ENCODE peak calls at places on chromosomes 11 and 22, in four cellular contexts. One of them, this sample, is unnamed.
A peak's percentile ranks its signal among the peaks of the same experiment; 100 is the strongest.

GRCh38 chr11:111417766-111418435 is 38.8 kb upstream of the POU2AF1 start:
- DNase-seq in gastrocnemius medialis: peak; percentile 72
- DNase-seq in HCT116: no peak
- DNase-seq in heart right ventricle: peak; percentile 26
- DNase-seq in this sample: no peak

GRCh38 chr22:31586137-31586920 is 75.7 kb downstream of the PISD start:
- DNase-seq in heart right ventricle: no peak
- DNase-seq in gastrocnemius medialis: peak; percentile 16
- DNase-seq in HCT116: no peak
- DNase-seq in this sample: peak; percentile 91

GRCh38 chr22:31038686-31039085 is 42.4 kb upstream of the SMTN start:
- DNase-seq in heart right ventricle: no peak
- DNase-seq in gastrocnemius medialis: no peak
- DNase-seq in HCT116: no peak
- DNase-seq in this sample: no peak

GRCh38 chr11:134481135-134481534 is 69.1 kb upstream of the B3GAT1 start:
- DNase-seq in heart right ventricle: no peak
- DNase-seq in gastrocnemius medialis: no peak
- DNase-seq in HCT116: no peak
- DNase-seq in this sample: no peak

GRCh38 chr11:1153951-1154487 is 3.7 kb upstream of the MUC5AC start:
- DNase-seq in gastrocnemius medialis: peak; percentile 27
- DNase-seq in HCT116: peak; percentile 63
- DNase-seq in heart right ventricle: peak; percentile 26
- DNase-seq in this sample: no peak

GRCh38 chr11:12089473-12089872 is 20.9 kb upstream of the MICAL2 start:
- DNase-seq in heart right ventricle: no peak
- DNase-seq in HCT116: no peak
- DNase-seq in gastrocnemius medialis: no peak
- DNase-seq in this sample: no peak

GRCh38 chr11:10930961-10931760 is 73.3 kb upstream of the ZBED5 start:
- DNase-seq in heart right ventricle: peak; percentile 79
- DNase-seq in HCT116: no peak
- DNase-seq in gastrocnemius medialis: peak; percentile 62
- DNase-seq in this sample: peak; percentile 86

GRCh38 chr22:19816372-19817119 is 38.1 kb downstream of the GNB1L start:
- DNase-seq in HCT116: no peak
- DNase-seq in heart right ventricle: no peak
- DNase-seq in gastrocnemius medialis: no peak
- DNase-seq in this sample: no peak

GRCh38 chr11:17496406-17496805 is 19.8 kb upstream of the ABCC8 start:
- DNase-seq in heart right ventricle: no peak
- DNase-seq in HCT116: no peak
- DNase-seq in gastrocnemius medialis: no peak
- DNase-seq in this sample: peak; percentile 75

GRCh38 chr11:113419426-113420003 is 31.9 kb downstream of the ANKK1 start:
- DNase-seq in heart right ventricle: no peak
- DNase-seq in gastrocnemius medialis: no peak
- DNase-seq in HCT116: no peak
- DNase-seq in this sample: no peak

GRCh38 chr22:17158568-17159503 is at the start of gene HDHD5:
- DNase-seq in heart right ventricle: peak; percentile 92
- DNase-seq in HCT116: peak; percentile 67
- DNase-seq in gastrocnemius medialis: peak; percentile 88
- DNase-seq in this sample: peak; percentile 93

GRCh38 chr22:17159504-17159951 is 451 bp upstream of the HDHD5 start:
- DNase-seq in HCT116: peak; percentile 54
- DNase-seq in gastrocnemius medialis: peak; percentile 44
- DNase-seq in heart right ventricle: peak; percentile 44
- DNase-seq in this sample: no peak

GRCh38 chr22:17155941-17156340 is 3.1 kb downstream of the HDHD5 start:
- DNase-seq in heart right ventricle: no peak
- DNase-seq in HCT116: no peak
- DNase-seq in gastrocnemius medialis: no peak
- DNase-seq in this sample: no peak

GRCh38 chr22:17158176-17158567 is 905 bp downstream of the HDHD5 start:
- DNase-seq in gastrocnemius medialis: no peak
- DNase-seq in HCT116: no peak
- DNase-seq in heart right ventricle: no peak
- DNase-seq in this sample: no peak

GRCh38 chr22:17157714-17158113 is 1.4 kb downstream of the HDHD5 start:
- DNase-seq in HCT116: no peak
- DNase-seq in gastrocnemius medialis: no peak
- DNase-seq in heart right ventricle: no peak
- DNase-seq in this sample: no peak
- H3K27ac ChIP-seq in HCT116: peak overlapping the region; percentile 94
- H3K27ac ChIP-seq in gastrocnemius medialis: peak overlapping the region; percentile 94
- H3K27ac ChIP-seq in heart right ventricle: peak overlapping the region; percentile 97
- H3K27ac ChIP-seq in this sample: no peak overlapping the region

GRCh38 chr11:92018332-92018731 is 206.3 kb upstream of the FAT3 start:
- DNase-seq in gastrocnemius medialis: no peak
- DNase-seq in heart right ventricle: no peak
- DNase-seq in HCT116: no peak
- DNase-seq in this sample: no peak
- H3K9me3 ChIP-seq in gastrocnemius medialis: no peaks in the 10 kb centered on the region
- H3K9me3 ChIP-seq in heart right ventricle: peaks cover 30% of the 10 kb centered on the region
- H3K9me3 ChIP-seq in HCT116: no peaks in the 10 kb centered on the region
- H3K9me3 ChIP-seq in this sample: no peaks in the 10 kb centered on the region

GRCh38 chr11:95134491-95134890 is 44.8 kb downstream of the ENDOD1 start:
- DNase-seq in heart right ventricle: no peak
- DNase-seq in gastrocnemius medialis: no peak
- DNase-seq in HCT116: no peak
- DNase-seq in this sample: no peak

GRCh38 chr11:95137299-95137698 is 47.7 kb downstream of the ENDOD1 start:
- DNase-seq in gastrocnemius medialis: no peak
- DNase-seq in heart right ventricle: no peak
- DNase-seq in HCT116: no peak
- DNase-seq in this sample: no peak

GRCh38 chr11:95135880-95136279 is 46.2 kb downstream of the ENDOD1 start:
- DNase-seq in heart right ventricle: no peak
- DNase-seq in gastrocnemius medialis: no peak
- DNase-seq in HCT116: no peak
- DNase-seq in this sample: no peak

GRCh38 chr11:95135155-95135554 is 45.5 kb downstream of the ENDOD1 start:
- DNase-seq in gastrocnemius medialis: no peak
- DNase-seq in HCT116: no peak
- DNase-seq in heart right ventricle: no peak
- DNase-seq in this sample: no peak

GRCh38 chr11:95132956-95133355 is 43.3 kb downstream of the ENDOD1 start:
- DNase-seq in HCT116: no peak
- DNase-seq in heart right ventricle: no peak
- DNase-seq in gastrocnemius medialis: no peak
- DNase-seq in this sample: peak; percentile 27
- H3K27ac ChIP-seq in HCT116: no peak overlapping the region
- H3K27ac ChIP-seq in heart right ventricle: no peak overlapping the region
- H3K27ac ChIP-seq in gastrocnemius medialis: no peak overlapping the region
- H3K27ac ChIP-seq in this sample: no peak overlapping the region

DNA sequence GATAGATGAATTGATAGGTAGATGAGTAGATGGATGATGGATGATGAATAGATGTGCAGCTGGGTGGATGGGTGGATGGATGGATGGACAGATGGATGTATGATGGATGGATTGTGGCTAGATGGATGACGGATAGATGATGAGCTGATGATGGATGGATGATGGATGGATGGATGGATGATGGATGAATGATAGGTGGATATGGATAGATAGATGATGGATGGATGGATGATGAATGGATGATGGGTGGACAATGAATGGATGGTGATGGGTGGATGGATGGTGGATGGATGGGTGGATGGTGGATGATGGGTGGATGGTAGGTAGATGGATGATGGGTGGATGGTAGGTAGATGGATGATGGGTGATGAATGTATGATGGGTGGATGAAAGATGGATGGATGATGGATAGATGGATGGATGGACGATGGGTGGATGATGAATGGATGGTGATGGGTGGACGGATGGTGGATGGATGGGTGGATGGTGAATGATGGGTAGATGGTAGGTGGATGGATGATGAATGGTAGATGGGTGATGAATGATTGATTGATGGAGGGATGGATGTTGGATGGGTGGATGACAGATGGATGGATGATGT is 1261.7 kb downstream of the BRD1 start:
- DNase-seq in heart right ventricle: no peak
- DNase-seq in gastrocnemius medialis: no peak
- DNase-seq in HCT116: no peak
- DNase-seq in this sample: no peak
- H3K9me3 ChIP-seq in heart right ventricle: peaks cover 7% of the 10 kb centered on the region
- H3K9me3 ChIP-seq in gastrocnemius medialis: peaks cover 4% of the 10 kb centered on the region
- H3K9me3 ChIP-seq in HCT116: no peaks in the 10 kb centered on the region
- H3K9me3 ChIP-seq in this sample: no peaks in the 10 kb centered on the region

DNA sequence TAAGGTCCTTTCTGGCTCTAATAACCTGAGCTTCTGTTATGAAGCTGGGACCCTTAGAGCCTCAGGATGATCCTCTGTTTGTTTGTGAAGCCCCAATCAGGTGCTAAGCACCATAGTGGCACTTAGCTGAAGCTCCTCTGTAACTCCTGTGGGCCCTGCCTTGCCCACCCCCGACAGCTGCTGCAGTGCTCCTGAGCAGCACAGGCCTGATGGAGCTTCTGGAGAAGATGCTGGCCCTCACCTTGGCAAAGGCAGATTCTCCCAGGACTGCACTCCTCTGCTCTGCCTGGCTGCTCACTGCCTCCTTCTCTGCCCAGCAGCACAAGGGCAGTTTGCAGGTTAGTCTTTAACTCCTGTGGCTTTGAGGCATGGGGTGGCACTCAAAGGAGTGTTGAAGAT is 19.0 kb upstream of the CCDC134 start:
- DNase-seq in heart right ventricle: no peak
- DNase-seq in HCT116: no peak
- DNase-seq in gastrocnemius medialis: no peak
- DNase-seq in this sample: no peak
- H3K27ac ChIP-seq in heart right ventricle: no peak overlapping the region
- H3K27ac ChIP-seq in HCT116: no peak overlapping the region
- H3K27ac ChIP-seq in gastrocnemius medialis: no peak overlapping the region
- H3K27ac ChIP-seq in this sample: no peak overlapping the region

GRCh38 chr22:48841881-48842582 is 985.6 kb downstream of the BRD1 start:
- DNase-seq in gastrocnemius medialis: no peak
- DNase-seq in HCT116: no peak
- DNase-seq in heart right ventricle: no peak
- DNase-seq in this sample: no peak

GRCh38 chr22:48838846-48839730 is 988.6 kb downstream of the BRD1 start:
- DNase-seq in HCT116: no peak
- DNase-seq in heart right ventricle: no peak
- DNase-seq in gastrocnemius medialis: no peak
- DNase-seq in this sample: no peak

GRCh38 chr22:48838376-48838775 is 989.3 kb downstream of the BRD1 start:
- DNase-seq in heart right ventricle: no peak
- DNase-seq in gastrocnemius medialis: no peak
- DNase-seq in HCT116: no peak
- DNase-seq in this sample: no peak

GRCh38 chr22:48842583-48842945 is 985.1 kb downstream of the BRD1 start:
- DNase-seq in HCT116: no peak
- DNase-seq in heart right ventricle: no peak
- DNase-seq in gastrocnemius medialis: no peak
- DNase-seq in this sample: no peak

DNA sequence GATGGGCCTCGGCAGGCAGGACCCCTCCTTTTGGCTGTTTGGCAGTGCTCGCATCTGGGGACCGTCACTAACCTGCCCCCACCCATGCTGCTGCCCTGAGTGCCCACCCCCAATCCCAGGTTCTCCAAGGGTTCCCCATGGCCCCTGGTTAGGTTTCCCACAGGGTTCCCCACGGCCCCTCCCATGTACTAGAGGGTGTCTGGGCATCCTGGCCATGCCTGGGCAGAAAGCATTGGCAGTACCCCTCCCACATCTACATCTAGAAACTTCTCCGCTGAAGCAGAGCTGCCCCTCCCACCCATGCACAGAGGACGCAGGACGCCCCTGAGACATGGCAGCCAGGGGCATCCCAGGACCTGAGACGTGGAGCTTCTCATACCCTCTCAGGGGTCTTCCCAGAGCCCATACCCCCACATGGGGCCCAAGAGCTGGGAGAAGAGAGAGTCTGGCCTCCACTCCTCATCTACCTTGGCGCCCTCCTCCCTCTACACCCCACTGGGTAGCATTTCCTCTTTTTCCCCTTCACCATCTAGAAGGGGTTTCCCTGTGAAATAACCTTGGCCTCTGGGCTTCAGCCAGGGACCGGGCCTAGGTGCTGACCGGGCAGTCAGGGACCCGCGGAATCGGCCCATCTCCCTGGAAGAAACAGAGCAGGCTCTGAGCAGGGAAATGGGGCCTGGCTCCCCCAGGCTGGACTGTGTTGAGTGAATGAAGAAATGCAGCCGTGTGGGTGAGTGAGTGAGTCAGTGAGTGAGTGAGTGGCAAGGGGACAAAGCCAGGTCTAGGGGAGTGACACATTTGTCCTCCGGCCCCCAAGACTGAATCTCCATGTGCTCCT is 987.3 kb downstream of the BRD1 start:
- DNase-seq in heart right ventricle: no peak
- DNase-seq in HCT116: no peak
- DNase-seq in gastrocnemius medialis: no peak
- DNase-seq in this sample: no peak
- H3K9me3 ChIP-seq in heart right ventricle: no peaks in the 10 kb centered on the region
- H3K9me3 ChIP-seq in HCT116: no peaks in the 10 kb centered on the region
- H3K9me3 ChIP-seq in gastrocnemius medialis: no peaks in the 10 kb centered on the region
- H3K9me3 ChIP-seq in this sample: no peaks in the 10 kb centered on the region

DNA sequence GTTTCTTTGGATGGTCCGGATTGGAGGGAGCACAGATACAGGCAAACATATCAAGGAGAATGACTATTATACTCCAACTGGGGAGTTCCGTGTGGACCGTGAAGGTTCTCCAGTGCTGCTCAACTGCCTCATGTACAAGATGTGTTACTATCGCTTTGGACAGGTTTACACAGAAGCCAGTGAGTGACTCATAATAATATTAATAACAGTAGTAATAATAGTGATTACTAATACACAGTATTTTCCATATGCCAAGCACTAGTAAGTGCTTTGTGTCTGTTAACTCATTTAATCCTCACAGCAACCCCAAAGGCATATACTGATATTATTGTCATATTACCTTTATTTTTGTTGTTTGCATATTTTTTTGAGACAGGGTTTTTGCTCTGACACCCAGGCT is 6.6 kb upstream of the CHEK1 start:
- DNase-seq in HCT116: no peak
- DNase-seq in heart right ventricle: no peak
- DNase-seq in gastrocnemius medialis: no peak
- DNase-seq in this sample: no peak
- H3K27ac ChIP-seq in HCT116: no peak overlapping the region
- H3K27ac ChIP-seq in heart right ventricle: no peak overlapping the region
- H3K27ac ChIP-seq in gastrocnemius medialis: no peak overlapping the region
- H3K27ac ChIP-seq in this sample: no peak overlapping the region

This sample was measured in cardiac muscle cell.